ENCODE peak calls at places on chromosome 18, in five cellular contexts. One of them, this sample, is unnamed.
A peak's percentile ranks its signal among the peaks of the same experiment; 100 is the strongest.

GRCh38 chr18:14916181-14916580 is 168.2 kb downstream of the ANKRD30B start:
- DNase-seq in A549: no peak
- DNase-seq in K562: no peak
- DNase-seq in HepG2: no peak
- DNase-seq in GM12878: no peak
- DNase-seq in this sample: no peak

GRCh38 chr18:9802774-9803697 is 82.7 kb upstream of the TXNDC2 start:
- DNase-seq in A549: no peak
- DNase-seq in K562: peak; percentile 97
- DNase-seq in HepG2: peak; percentile 68
- DNase-seq in GM12878: no peak
- DNase-seq in this sample: peak; percentile 8

GRCh38 chr18:650428-650858 is 7.0 kb upstream of the TYMS start:
- DNase-seq in A549: no peak
- DNase-seq in K562: peak; percentile 79
- DNase-seq in HepG2: no peak
- DNase-seq in GM12878: peak; percentile 74
- DNase-seq in this sample: no peak

GRCh38 chr18:2002178-2002577 is 569.1 kb downstream of the METTL4 start:
- DNase-seq in A549: no peak
- DNase-seq in K562: no peak
- DNase-seq in HepG2: no peak
- DNase-seq in GM12878: no peak
- DNase-seq in this sample: peak; percentile 19

GRCh38 chr18:10139783-10140410 is 226.1 kb downstream of the VAPA start:
- DNase-seq in A549: peak; percentile 15
- DNase-seq in K562: no peak
- DNase-seq in HepG2: no peak
- DNase-seq in GM12878: no peak
- DNase-seq in this sample: no peak

GRCh38 chr18:40019797-40020392 is 1935.1 kb upstream of the PIK3C3 start:
- DNase-seq in A549: no peak
- DNase-seq in K562: no peak
- DNase-seq in HepG2: no peak
- DNase-seq in GM12878: no peak
- DNase-seq in this sample: peak; percentile 27

GRCh38 chr18:10481831-10482230 is 27.4 kb downstream of the APCDD1 start:
- DNase-seq in A549: no peak
- DNase-seq in K562: no peak
- DNase-seq in HepG2: no peak
- DNase-seq in GM12878: no peak
- DNase-seq in this sample: peak; percentile 47

GRCh38 chr18:49813321-49814146 is at the start of gene ACAA2:
- DNase-seq in A549: peak; percentile 35
- DNase-seq in K562: peak; percentile 79
- DNase-seq in HepG2: peak; percentile 63
- DNase-seq in GM12878: peak; percentile 69
- DNase-seq in this sample: peak; percentile 80

GRCh38 chr18:49728542-49728941 is 84.8 kb downstream of the ACAA2 start:
- DNase-seq in A549: peak; percentile 21
- DNase-seq in K562: peak; percentile 65
- DNase-seq in HepG2: peak; percentile 35
- DNase-seq in GM12878: no peak
- DNase-seq in this sample: peak; percentile 82

DNA sequence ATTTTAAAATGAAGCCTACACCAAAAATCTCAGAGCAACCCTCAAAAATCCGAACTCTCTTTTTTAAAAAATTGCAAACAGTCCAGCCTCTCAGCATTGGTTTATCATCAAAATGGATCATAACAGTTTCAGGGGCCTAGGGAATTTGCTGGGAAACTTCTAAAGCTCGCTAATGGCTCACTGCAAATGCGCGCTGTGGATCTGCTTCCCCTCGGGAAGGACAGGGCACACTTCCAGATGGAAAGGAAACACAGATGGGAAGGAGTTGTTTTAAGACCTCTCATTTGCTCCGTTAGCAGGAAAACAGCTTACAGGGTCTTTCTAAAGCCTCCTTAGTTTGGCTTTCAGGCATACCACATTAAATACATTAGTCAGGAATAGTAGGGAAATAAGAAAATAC is 27.2 kb downstream of the FECH start:
- DNase-seq in A549: no peak
- DNase-seq in K562: no peak
- DNase-seq in HepG2: no peak
- DNase-seq in GM12878: no peak
- DNase-seq in this sample: no peak
- H3K4me3 ChIP-seq in A549: no peak overlapping the region
- H3K4me3 ChIP-seq in K562: no peak overlapping the region
- H3K4me3 ChIP-seq in HepG2: no peak overlapping the region
- H3K4me3 ChIP-seq in GM12878: no peak overlapping the region
- H3K4me3 ChIP-seq in this sample: no peak overlapping the region

DNA sequence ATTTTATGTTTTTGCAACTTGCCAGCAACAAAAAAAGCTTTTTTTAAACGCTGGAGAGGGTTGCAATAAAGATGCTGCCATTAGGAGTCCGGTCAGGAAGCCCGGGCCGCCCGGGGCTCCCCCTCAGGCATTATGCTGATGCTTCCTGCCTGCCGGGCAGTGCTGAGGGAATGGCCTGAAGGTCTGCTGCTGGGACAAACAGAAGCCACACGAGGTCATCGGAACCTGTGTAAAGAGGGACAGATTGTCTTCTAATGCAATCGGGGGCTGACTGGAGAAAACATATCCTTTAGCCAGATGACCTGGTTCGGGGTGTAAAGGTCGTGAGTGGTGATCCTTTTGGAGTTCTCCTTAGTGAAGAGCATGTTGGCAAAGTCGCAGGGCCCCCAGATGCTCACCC is 2.3 kb downstream of the IMPA2 start:
- DNase-seq in A549: no peak
- DNase-seq in K562: no peak
- DNase-seq in HepG2: peak; percentile 67
- DNase-seq in GM12878: no peak
- DNase-seq in this sample: peak; percentile 68
- TF ChIP-seq JUNB in A549: no peak
- TF ChIP-seq JUNB in K562: no peak
- TF ChIP-seq JUNB in HepG2: no peak
- TF ChIP-seq JUNB in GM12878: no peak
- TF ChIP-seq JUNB in this sample: no peak

GRCh38 chr18:35616664-35617423 is 35.3 kb downstream of the GALNT1 start:
- DNase-seq in A549: peak; percentile 21
- DNase-seq in K562: peak; percentile 42
- DNase-seq in HepG2: no peak
- DNase-seq in GM12878: peak; percentile 88
- DNase-seq in this sample: peak; percentile 48
- H3K4me3 ChIP-seq in A549: peak overlapping the region; percentile 11
- H3K4me3 ChIP-seq in K562: no peak overlapping the region
- H3K4me3 ChIP-seq in HepG2: no peak overlapping the region
- H3K4me3 ChIP-seq in GM12878: peak overlapping the region; percentile 38
- H3K4me3 ChIP-seq in this sample: no peak overlapping the region

GRCh38 chr18:38422216-38422615 is 856.6 kb upstream of the CELF4 start:
- DNase-seq in A549: no peak
- DNase-seq in K562: no peak
- DNase-seq in HepG2: no peak
- DNase-seq in GM12878: no peak
- DNase-seq in this sample: no peak
- TF ChIP-seq JUNB in A549: no peak
- TF ChIP-seq JUNB in K562: no peak
- TF ChIP-seq JUNB in HepG2: no peak
- TF ChIP-seq JUNB in GM12878: no peak
- TF ChIP-seq JUNB in this sample: no peak

DNA sequence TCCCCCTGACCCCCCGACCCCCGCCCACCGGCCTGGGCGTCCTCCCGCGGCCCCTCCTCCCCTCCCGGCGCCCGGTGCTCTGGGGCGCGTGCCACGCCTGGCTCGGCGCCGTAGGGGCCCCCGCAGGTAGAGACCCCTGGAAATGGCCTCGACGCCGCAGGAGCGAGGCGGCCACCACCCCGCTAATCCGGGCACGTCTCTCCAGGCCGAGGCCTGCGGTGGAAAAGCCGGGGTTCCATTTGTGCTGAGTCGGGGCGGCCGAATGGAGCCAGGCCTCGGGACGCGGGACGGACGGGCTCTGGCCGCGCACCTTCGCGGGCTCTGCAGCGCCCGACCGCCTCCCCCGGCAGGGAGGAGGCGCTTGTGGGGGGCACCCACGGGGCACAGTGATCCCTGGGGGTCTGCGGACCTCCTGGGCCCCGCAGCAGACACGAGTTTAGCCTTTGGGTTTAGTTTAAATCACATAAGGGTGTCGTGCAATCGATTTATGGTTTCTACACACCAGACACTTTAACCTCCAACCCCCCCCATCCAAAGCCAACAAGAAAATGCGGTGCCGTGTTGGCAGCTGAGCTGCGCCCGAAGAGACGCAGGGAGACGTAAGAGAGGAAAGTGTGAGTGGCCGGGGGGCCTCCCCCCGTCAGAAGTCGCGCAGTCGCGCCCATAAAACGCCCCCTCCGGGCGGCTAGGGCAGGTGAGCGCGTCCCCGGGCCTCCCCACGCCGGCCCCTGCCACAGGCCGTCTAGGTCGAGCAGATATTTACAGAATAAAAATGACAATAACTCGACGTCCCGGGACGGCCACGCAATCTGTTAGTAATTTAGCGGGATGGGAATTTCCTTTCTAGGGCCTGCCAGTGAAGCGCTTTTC is 1.1 kb upstream of the NFATC1 start:
- DNase-seq in A549: no peak
- DNase-seq in K562: peak; percentile 30
- DNase-seq in HepG2: no peak
- DNase-seq in GM12878: no peak
- DNase-seq in this sample: no peak
- H3K4me3 ChIP-seq in A549: peak overlapping the region; percentile 52
- H3K4me3 ChIP-seq in K562: peak overlapping the region; percentile 38
- H3K4me3 ChIP-seq in HepG2: no peak overlapping the region
- H3K4me3 ChIP-seq in GM12878: peak overlapping the region; percentile 32
- H3K4me3 ChIP-seq in this sample: peak overlapping the region; percentile 65

This sample was measured in GM23338.